ENCODE peak calls at places on chromosomes 12 and 14, in ten cellular contexts. D is effector CD4-positive, alpha-beta T cell; W is cardiac septum; G is HuH-7; N is IMR-90; X is smooth muscle cell of the brain vasculature; L is activated naive CD4-positive, alpha-beta T cell; R is DND-41; E is uterus; F is cardiac muscle cell. J is an unnamed sample.

GRCh38 chr12:46303039-46303666 is 34.3 kb upstream of the SLC38A1 start:
- DNase-seq in W (no peak), L (peak), D (peak), R (peak), E (no peak), N (peak), F (peak), X (no peak), G (no peak), J (peak)

GRCh38 chr12:31215521-31216232 is 110.3 kb downstream of the SINHCAF start:
- DNase-seq in D (no peak), G (no peak), E (no peak), L (no peak), X (no peak), N (no peak), W (no peak), R (no peak), F (no peak), J (no peak)

GRCh38 chr14:34713681-34714319 is 593 bp downstream of the CFL2 start:
- DNase-seq in X (no peak), E (peak), W (no peak), G (no peak), R (peak), F (peak), D (no peak), N (peak), L (no peak), J (peak)

GRCh38 chr14:90733139-90733808 is 83.0 kb downstream of the TTC7B start:
- DNase-seq in X (no peak), F (no peak), G (no peak), E (no peak), D (no peak), R (no peak), N (no peak), W (no peak), L (no peak), J (no peak)

GRCh38 chr12:106030210-106031175 is 108.3 kb downstream of the NUAK1 start:
- DNase-seq in N (peak), R (no peak), E (peak), L (no peak), X (peak), W (no peak), F (no peak), D (no peak), G (no peak), J (no peak)

GRCh38 chr12:120445911-120446909 is at the start of the genes GATC and TRIAP1:
- DNase-seq in R (peak), L (peak), D (peak), N (peak), W (peak), X (no peak), F (peak), E (peak), G (peak), J (peak)

GRCh38 chr12:12720052-12720451 is 2.9 kb downstream of the CDKN1B start:
- DNase-seq in E (no peak), R (no peak), W (no peak), F (no peak), X (no peak), G (no peak), L (no peak), N (no peak), D (no peak), J (no peak)

GRCh38 chr12:89680409-89680808 is 28.2 kb downstream of the ATP2B1 start:
- DNase-seq in W (no peak), D (no peak), F (no peak), G (no peak), L (no peak), N (no peak), X (no peak), R (no peak), E (no peak), J (no peak)

GRCh38 chr14:95270203-95270602 is 49.5 kb downstream of the CLMN start:
- DNase-seq in X (no peak), D (no peak), E (no peak), L (no peak), F (no peak), R (no peak), G (no peak), W (no peak), N (no peak), J (no peak)

GRCh38 chr14:101812071-101812470 is 50.6 kb downstream of the PPP2R5C start:
- DNase-seq in X (no peak), D (no peak), R (no peak), N (no peak), G (no peak), F (no peak), E (no peak), W (no peak), L (no peak), J (no peak)

GRCh38 chr12:20211537-20211936 is 156.8 kb upstream of the PDE3A start:
- DNase-seq in L (no peak), D (no peak), X (no peak), W (no peak), R (no peak), F (no peak), N (no peak), E (no peak), G (no peak), J (no peak)

GRCh38 chr12:121748571-121749265 is 36.2 kb downstream of the TMEM120B start:
- DNase-seq in W (no peak), F (peak), N (peak), E (peak), R (no peak), L (no peak), G (no peak), X (peak), D (no peak), J (peak)

GRCh38 chr12:6053541-6053940 is 70.9 kb downstream of the VWF start:
- DNase-seq in R (no peak), X (no peak), G (no peak), L (no peak), W (no peak), E (no peak), F (peak), N (peak), D (no peak), J (no peak)

GRCh38 chr12:14283489-14284144 is 81.9 kb upstream of the ATF7IP start:
- DNase-seq in R (no peak), D (no peak), F (no peak), W (no peak), X (no peak), L (no peak), E (no peak), N (no peak), G (peak), J (peak)

GRCh38 chr14:50319293-50319692 is 7.2 kb downstream of the DMAC2L start:
- DNase-seq in X (no peak), N (peak), E (no peak), F (no peak), G (no peak), D (no peak), L (no peak), R (no peak), W (no peak), J (no peak)

GRCh38 chr14:92511472-92512247 is 1.9 kb upstream of the RIN3 start:
- DNase-seq in F (no peak), G (no peak), N (peak), D (no peak), X (peak), L (no peak), E (peak), W (no peak), R (no peak), J (no peak)